ENCODE peak calls at places on chromosomes 1 and 21, in seven cellular contexts. I is fibroblast of pulmonary artery, L is sigmoid colon, Z is colonic mucosa, P is uterus, C is HFF-Myc, K is RWPE2. N is an unnamed sample.

GRCh38 chr1:9615316-9616063 is 26.8 kb downstream of the TMEM201 start:
- DNase-seq in P (no peak), I (peak), C (peak), K (peak), L (no peak), Z (peak), N (no peak)

GRCh38 chr1:115068780-115069179 is 20.5 kb downstream of the TSPAN2 start:
- DNase-seq in P (no peak), Z (peak), C (no peak), I (no peak), K (no peak), L (no peak), N (no peak)

GRCh38 chr1:224080082-224080774 is 33.7 kb upstream of the FBXO28 start:
- DNase-seq in I (peak), K (no peak), C (no peak), L (no peak), P (no peak), Z (no peak), N (no peak)

GRCh38 chr1:89930579-89930978 is 64.3 kb upstream of the ZNF326 start:
- DNase-seq in I (no peak), K (no peak), P (no peak), L (no peak), C (no peak), Z (no peak), N (no peak)

GRCh38 chr1:113511269-113511668 is 121.0 kb downstream of the MAGI3 start:
- DNase-seq in Z (no peak), P (no peak), C (no peak), L (no peak), K (no peak), I (no peak), N (no peak)

GRCh38 chr1:42170779-42171621 is 6.5 kb upstream of the GUCA2A start:
- DNase-seq in Z (no peak), I (no peak), C (no peak), L (no peak), K (no peak), P (no peak), N (no peak)

GRCh38 chr1:111476761-111477309 is 3.1 kb downstream of the C1orf162 start:
- DNase-seq in P (no peak), K (no peak), Z (peak), L (no peak), C (no peak), I (no peak), N (peak)

GRCh38 chr1:76593614-76594013 is 273.7 kb upstream of the ST6GALNAC5 start:
- DNase-seq in Z (no peak), C (no peak), L (no peak), K (no peak), P (no peak), I (no peak), N (no peak)

GRCh38 chr1:25694167-25694566 is 77.6 kb downstream of the MAN1C1 start:
- DNase-seq in Z (peak), K (no peak), L (peak), I (no peak), P (peak), C (no peak), N (no peak)

GRCh38 chr1:29280780-29281131 is 44.4 kb downstream of the PTPRU start:
- DNase-seq in C (no peak), L (no peak), Z (no peak), P (no peak), I (peak), K (no peak), N (no peak)

GRCh38 chr1:209692296-209692695 is 12.3 kb upstream of the HSD11B1 start:
- DNase-seq in C (no peak), K (no peak), P (no peak), I (no peak), Z (no peak), L (no peak), N (no peak)

GRCh38 chr1:10071640-10072039 is 38.9 kb downstream of the UBE4B start:
- DNase-seq in K (no peak), P (no peak), L (no peak), I (no peak), Z (no peak), C (no peak), N (no peak)

GRCh38 chr1:53733447-53733931 is 5.5 kb downstream of the GLIS1 start:
- DNase-seq in K (no peak), Z (no peak), L (no peak), I (no peak), P (no peak), C (peak), N (no peak)

GRCh38 chr1:18561967-18562366 is 68.7 kb upstream of the PAX7 start:
- DNase-seq in Z (no peak), I (no peak), C (no peak), L (no peak), P (no peak), K (no peak), N (no peak)

GRCh38 chr1:65467536-65467935 is 47.1 kb downstream of the LEPR start:
- DNase-seq in K (no peak), L (no peak), P (no peak), Z (peak), C (no peak), I (no peak), N (no peak)

GRCh38 chr21:31446206-31446900 is 102.3 kb upstream of the TIAM1 start:
- DNase-seq in K (no peak), P (no peak), C (no peak), L (no peak), I (no peak), Z (no peak), N (no peak)

GRCh38 chr1:205376739-205377138 is 20.0 kb upstream of the KLHDC8A start:
- DNase-seq in K (no peak), L (no peak), P (no peak), I (no peak), C (no peak), Z (no peak), N (no peak)

GRCh38 chr1:70314706-70315304 is 39.7 kb downstream of the ANKRD13C start:
- DNase-seq in P (no peak), C (no peak), L (no peak), Z (no peak), K (no peak), I (no peak), N (no peak)

GRCh38 chr1:99849413-99849743 is 783 bp upstream of the AGL start:
- DNase-seq in L (no peak), K (no peak), P (no peak), C (no peak), I (peak), Z (peak), N (no peak)

GRCh38 chr1:10601342-10602060 is 126.8 kb downstream of the PEX14 start:
- DNase-seq in C (no peak), K (no peak), P (no peak), Z (no peak), L (peak), I (no peak), N (no peak)

GRCh38 chr1:112887599-112888303 is 68.2 kb downstream of the SLC16A1 start:
- DNase-seq in C (no peak), I (no peak), K (no peak), L (no peak), Z (no peak), P (no peak), N (no peak)

GRCh38 chr21:46605759-46606426 is 1.0 kb upstream of the S100B start:
- DNase-seq in P (no peak), L (no peak), I (no peak), K (no peak), C (no peak), Z (no peak), N (peak)

GRCh38 chr1:152108899-152109222 is 6.4 kb downstream of the TCHH start:
- DNase-seq in I (no peak), P (no peak), Z (peak), C (no peak), K (no peak), L (no peak), N (no peak)

GRCh38 chr1:213120386-213120785 is 69.3 kb downstream of the RPS6KC1 start:
- DNase-seq in I (no peak), K (no peak), C (no peak), P (no peak), Z (no peak), L (no peak), N (no peak)

GRCh38 chr1:213122514-213122929 is 71.5 kb downstream of the RPS6KC1 start:
- DNase-seq in P (no peak), K (no peak), I (peak), Z (no peak), L (no peak), C (peak), N (peak)

GRCh38 chr1:213119794-213120193 is 68.8 kb downstream of the RPS6KC1 start:
- DNase-seq in P (no peak), K (no peak), I (no peak), L (no peak), C (no peak), Z (no peak), N (no peak)

GRCh38 chr1:213123087-213123486 is 72.0 kb downstream of the RPS6KC1 start:
- DNase-seq in P (no peak), Z (no peak), C (no peak), K (no peak), I (no peak), L (no peak), N (no peak)

GRCh38 chr1:213120961-213121360 is 69.9 kb downstream of the RPS6KC1 start:
- DNase-seq in K (no peak), L (no peak), I (no peak), P (no peak), Z (no peak), C (no peak), N (no peak)
- H3K4me3 ChIP-seq in K (no peak), L (no peak), I (no peak), P (no peak), Z (no peak), C (no peak), N (no peak)

GRCh38 chr1:245650441-245650840 is 495.7 kb downstream of the KIF26B start:
- DNase-seq in C (no peak), L (no peak), Z (no peak), K (no peak), I (no peak), P (no peak), N (no peak)

GRCh38 chr1:245645894-245646293 is 491.1 kb downstream of the KIF26B start:
- DNase-seq in C (no peak), P (no peak), K (no peak), L (no peak), I (no peak), Z (no peak), N (peak)

GRCh38 chr1:245645406-245645805 is 490.6 kb downstream of the KIF26B start:
- DNase-seq in C (no peak), I (no peak), Z (no peak), L (no peak), P (no peak), K (no peak), N (no peak)

GRCh38 chr1:245652660-245653427 is 498.1 kb downstream of the KIF26B start:
- DNase-seq in L (no peak), P (no peak), C (no peak), I (no peak), Z (no peak), K (no peak), N (no peak)

GRCh38 chr1:245648749-245649517 is 494.1 kb downstream of the KIF26B start:
- DNase-seq in L (no peak), Z (no peak), K (no peak), I (no peak), P (no peak), C (no peak), N (peak)
- TF ChIP-seq CTCF in L (no peak), Z (no peak), K (no peak), I (no peak), P (no peak), C (no peak), N (no peak)

GRCh38 chr1:15342568-15342967 is 67.1 kb upstream of the EFHD2 start:
- DNase-seq in Z (no peak), C (no peak), I (no peak), K (no peak), L (no peak), P (no peak), N (no peak)

GRCh38 chr1:15341228-15341627 is 68.5 kb upstream of the EFHD2 start:
- DNase-seq in L (no peak), C (no peak), P (no peak), I (no peak), K (no peak), Z (no peak), N (no peak)

GRCh38 chr1:15343729-15344128 is 66.0 kb upstream of the EFHD2 start:
- DNase-seq in C (no peak), K (no peak), P (peak), I (peak), Z (no peak), L (peak), N (no peak)

GRCh38 chr1:15343099-15343498 is 66.6 kb upstream of the EFHD2 start:
- DNase-seq in Z (no peak), P (no peak), C (no peak), I (no peak), L (no peak), K (no peak), N (no peak)

GRCh38 chr1:15341634-15342375 is 67.9 kb upstream of the EFHD2 start:
- DNase-seq in C (peak), I (peak), Z (peak), P (no peak), L (no peak), K (no peak), N (peak)
- H3K4me3 ChIP-seq in C (no peak), I (no peak), Z (no peak), P (no peak), L (no peak), K (no peak), N (no peak)

GRCh38 chr1:59880001-59880400 is 46.6 kb downstream of the CYP2J2 start:
- DNase-seq in L (no peak), K (no peak), P (no peak), C (no peak), Z (no peak), I (peak), N (no peak)

GRCh38 chr1:59880735-59881134 is 45.8 kb downstream of the CYP2J2 start:
- DNase-seq in I (peak), L (no peak), P (no peak), Z (no peak), C (no peak), K (no peak), N (no peak)

GRCh38 chr1:59877108-59877682 is 49.4 kb downstream of the CYP2J2 start:
- DNase-seq in P (no peak), C (no peak), L (no peak), K (no peak), I (no peak), Z (no peak), N (no peak)

GRCh38 chr1:59878370-59878769 is 48.2 kb downstream of the CYP2J2 start:
- DNase-seq in Z (no peak), L (no peak), P (no peak), K (no peak), C (no peak), I (no peak), N (no peak)

GRCh38 chr1:59879556-59879955 is 47.0 kb downstream of the CYP2J2 start:
- DNase-seq in P (no peak), Z (peak), C (peak), L (no peak), K (no peak), I (peak), N (peak)
- TF ChIP-seq CTCF in P (no peak), Z (peak), C (peak), L (no peak), K (peak), I (peak), N (peak)

N was measured in GM06990.